ENCODE peak calls at places on chromosomes 1 and 21, in six cellular contexts. W is MM.1S; S is DMS79; G is Calu3; R is NCI-H1417 treated with DMSO at 0.1 percent for 48 hours; U is CD8-positive, alpha-beta T cell. K is an unnamed sample.

GRCh38 chr1:91133240-91133639 is 111.4 kb upstream of the ZNF644 start:
- DNase-seq in W (no peak), S (no peak), G (no peak), R (no peak), U (no peak), K (no peak)

GRCh38 chr1:67855444-67855843 is 22.2 kb upstream of the GNG12 start:
- DNase-seq in W (no peak), S (no peak), G (no peak), R (no peak), U (no peak), K (no peak)

GRCh38 chr1:59856725-59857338 is 42.1 kb downstream of the HOOK1 start:
- DNase-seq in W (no peak), S (no peak), G (no peak), R (no peak), U (no peak), K (no peak)

GRCh38 chr1:20787775-20788488 is 825 bp upstream of the HP1BP3 start:
- DNase-seq in W (no peak), S (no peak), G (no peak), R (no peak), U (no peak), K (no peak)

GRCh38 chr1:54502342-54502741 is 45.7 kb upstream of the ACOT11 start:
- DNase-seq in W (peak), S (no peak), G (no peak), R (no peak), U (no peak), K (no peak)

GRCh38 chr1:197837911-197838310 is 62.6 kb upstream of the DENND1B start:
- DNase-seq in W (no peak), S (no peak), G (peak), R (no peak), U (no peak), K (no peak)

GRCh38 chr1:1162597-1163537 is 10.8 kb upstream of the TTLL10 start:
- DNase-seq in W (no peak), S (peak), G (peak), R (peak), U (no peak), K (no peak)

GRCh38 chr1:150660584-150660983 is 31.2 kb upstream of the ENSA start:
- DNase-seq in W (no peak), S (no peak), G (no peak), R (no peak), U (no peak), K (no peak)

GRCh38 chr1:154419620-154420020 is 14.5 kb downstream of the IL6R start:
- DNase-seq in W (peak), S (no peak), G (peak), R (no peak), U (no peak), K (peak)

GRCh38 chr1:215567491-215568286 is 585 bp downstream of the KCTD3 start:
- DNase-seq in W (peak), S (peak), G (peak), R (peak), U (no peak), K (peak)

GRCh38 chr1:214551052-214551435 is 358 bp downstream of the PTPN14 start:
- DNase-seq in W (no peak), S (no peak), G (peak), R (no peak), U (no peak), K (no peak)

GRCh38 chr1:64090436-64090835 is 113.0 kb upstream of the UBE2U start:
- DNase-seq in W (no peak), S (no peak), G (no peak), R (no peak), U (no peak), K (no peak)

GRCh38 chr1:10714337-10715114 is 81.9 kb downstream of the CASZ1 start:
- DNase-seq in W (no peak), S (no peak), G (no peak), R (no peak), U (no peak), K (no peak)

GRCh38 chr1:100456880-100457279 is 81.1 kb upstream of the GPR88 start:
- DNase-seq in W (no peak), S (no peak), G (no peak), R (no peak), U (no peak), K (no peak)

GRCh38 chr1:27333717-27334279 is 8.0 kb upstream of the SYTL1 start:
- DNase-seq in W (no peak), S (no peak), G (no peak), R (no peak), U (no peak), K (no peak)

GRCh38 chr1:156882543-156882942 is 11.0 kb upstream of the PEAR1 start:
- DNase-seq in W (no peak), S (no peak), G (no peak), R (no peak), U (no peak), K (no peak)

GRCh38 chr1:7679159-7679872 is 91.8 kb upstream of the VAMP3 start:
- DNase-seq in W (no peak), S (no peak), G (no peak), R (no peak), U (no peak), K (no peak)

GRCh38 chr1:9631613-9632012 is 19.9 kb upstream of the PIK3CD start:
- DNase-seq in W (no peak), S (no peak), G (no peak), R (no peak), U (no peak), K (no peak)

GRCh38 chr1:228511539-228512445 is 24.6 kb downstream of the RNF187 start:
- DNase-seq in W (no peak), S (no peak), G (no peak), R (no peak), U (no peak), K (no peak)

GRCh38 chr1:69230223-69230622 is 337.5 kb upstream of the LRRC7 start:
- DNase-seq in W (no peak), S (no peak), G (no peak), R (no peak), U (no peak), K (no peak)

GRCh38 chr1:24085546-24085945 is 26.4 kb downstream of the MYOM3 start:
- DNase-seq in W (no peak), S (no peak), G (no peak), R (no peak), U (no peak), K (no peak)

GRCh38 chr1:220067246-220068204 is 21.2 kb upstream of the EPRS1 start:
- DNase-seq in W (no peak), S (no peak), G (no peak), R (no peak), U (no peak), K (no peak)

GRCh38 chr1:183024352-183025337 is 1.4 kb downstream of the LAMC1 start:
- DNase-seq in W (no peak), S (no peak), G (no peak), R (no peak), U (no peak), K (no peak)

GRCh38 chr1:30756206-30756544 is 1.4 kb downstream of the LAPTM5 start:
- DNase-seq in W (no peak), S (no peak), G (no peak), R (no peak), U (no peak), K (no peak)

GRCh38 chr21:15084668-15085067 is 19.9 kb upstream of the NRIP1 start:
- DNase-seq in W (no peak), S (no peak), G (no peak), R (no peak), U (no peak), K (no peak)

GRCh38 chr21:44947111-44947929 is 7.5 kb downstream of the SLX9 start:
- DNase-seq in W (no peak), S (no peak), G (no peak), R (no peak), U (no peak), K (no peak)

GRCh38 chr1:7388488-7389185 is 382.5 kb upstream of the VAMP3 start:
- DNase-seq in W (no peak), S (no peak), G (no peak), R (no peak), U (no peak), K (no peak)

GRCh38 chr1:56477164-56478111 is 101.9 kb downstream of the PLPP3 start:
- DNase-seq in W (no peak), S (no peak), G (peak), R (no peak), U (no peak), K (no peak)

GRCh38 chr1:29383972-29384371 is 147.7 kb downstream of the PTPRU start:
- DNase-seq in W (no peak), S (no peak), G (no peak), R (no peak), U (no peak), K (no peak)

GRCh38 chr1:93340090-93340489 is 5.6 kb upstream of the DR1 start:
- DNase-seq in W (no peak), S (no peak), G (no peak), R (no peak), U (no peak), K (no peak)

K was measured in T-cell.